ENCODE peak calls at places on chromosomes 1 and 21, in ten cellular contexts. One of them, this sample, is unnamed.

GRCh38 chr21:31370281-31370892 is 26.3 kb upstream of the TIAM1 start:
- DNase-seq in endothelial cell of umbilical vein: no peak
- DNase-seq in CD8-positive, alpha-beta T cell: no peak
- DNase-seq in stomach: no peak
- DNase-seq in AG10803: no peak
- DNase-seq in ELR: no peak
- DNase-seq in T47D: no peak
- DNase-seq in HuH-7: no peak
- DNase-seq in ELF-1: no peak
- DNase-seq in iPS-NIHi11: no peak
- DNase-seq in this sample: no peak

GRCh38 chr1:245585252-245585959 is 430.6 kb downstream of the KIF26B start:
- DNase-seq in endothelial cell of umbilical vein: no peak
- DNase-seq in CD8-positive, alpha-beta T cell: no peak
- DNase-seq in stomach: no peak
- DNase-seq in AG10803: peak; percentile 74
- DNase-seq in ELR: peak; percentile 60
- DNase-seq in T47D: no peak
- DNase-seq in HuH-7: peak; percentile 37
- DNase-seq in ELF-1: no peak
- DNase-seq in iPS-NIHi11: no peak
- DNase-seq in this sample: no peak

GRCh38 chr1:154328318-154329151 is 3.2 kb downstream of the ATP8B2 start:
- DNase-seq in endothelial cell of umbilical vein: peak; percentile 83
- DNase-seq in CD8-positive, alpha-beta T cell: peak; percentile 81
- DNase-seq in stomach: peak; percentile 84
- DNase-seq in AG10803: peak; percentile 69
- DNase-seq in ELR: peak; percentile 79
- DNase-seq in T47D: peak; percentile 96
- DNase-seq in HuH-7: no peak
- DNase-seq in ELF-1: peak; percentile 62
- DNase-seq in iPS-NIHi11: peak; percentile 84
- DNase-seq in this sample: peak; percentile 44

GRCh38 chr1:185480545-185480944 is 163.5 kb upstream of the IVNS1ABP start:
- DNase-seq in endothelial cell of umbilical vein: no peak
- DNase-seq in CD8-positive, alpha-beta T cell: no peak
- DNase-seq in stomach: no peak
- DNase-seq in AG10803: peak; percentile 65
- DNase-seq in ELR: no peak
- DNase-seq in T47D: no peak
- DNase-seq in HuH-7: no peak
- DNase-seq in ELF-1: no peak
- DNase-seq in iPS-NIHi11: no peak
- DNase-seq in this sample: no peak

GRCh38 chr1:229247871-229248270 is 23.0 kb upstream of the RAB4A start:
- DNase-seq in endothelial cell of umbilical vein: no peak
- DNase-seq in CD8-positive, alpha-beta T cell: no peak
- DNase-seq in stomach: no peak
- DNase-seq in AG10803: no peak
- DNase-seq in ELR: no peak
- DNase-seq in T47D: no peak
- DNase-seq in HuH-7: no peak
- DNase-seq in ELF-1: no peak
- DNase-seq in iPS-NIHi11: no peak
- DNase-seq in this sample: no peak

GRCh38 chr1:156487862-156488261 is 12.7 kb downstream of the MEF2D start:
- DNase-seq in endothelial cell of umbilical vein: no peak
- DNase-seq in CD8-positive, alpha-beta T cell: no peak
- DNase-seq in stomach: no peak
- DNase-seq in AG10803: no peak
- DNase-seq in ELR: peak; percentile 28
- DNase-seq in T47D: no peak
- DNase-seq in HuH-7: no peak
- DNase-seq in ELF-1: no peak
- DNase-seq in iPS-NIHi11: no peak
- DNase-seq in this sample: no peak

GRCh38 chr1:36448530-36449051 is 1.7 kb downstream of the OSCP1 start:
- DNase-seq in endothelial cell of umbilical vein: no peak
- DNase-seq in CD8-positive, alpha-beta T cell: no peak
- DNase-seq in stomach: no peak
- DNase-seq in AG10803: no peak
- DNase-seq in ELR: no peak
- DNase-seq in T47D: no peak
- DNase-seq in HuH-7: no peak
- DNase-seq in ELF-1: no peak
- DNase-seq in iPS-NIHi11: no peak
- DNase-seq in this sample: no peak

GRCh38 chr1:84835169-84835568 is 57.8 kb downstream of the LPAR3 start:
- DNase-seq in endothelial cell of umbilical vein: no peak
- DNase-seq in CD8-positive, alpha-beta T cell: no peak
- DNase-seq in stomach: no peak
- DNase-seq in AG10803: no peak
- DNase-seq in ELR: no peak
- DNase-seq in T47D: peak; percentile 7
- DNase-seq in HuH-7: no peak
- DNase-seq in ELF-1: no peak
- DNase-seq in iPS-NIHi11: no peak
- DNase-seq in this sample: no peak

GRCh38 chr1:29579821-29580425 is 343.6 kb downstream of the PTPRU start:
- DNase-seq in endothelial cell of umbilical vein: no peak
- DNase-seq in CD8-positive, alpha-beta T cell: no peak
- DNase-seq in stomach: no peak
- DNase-seq in AG10803: peak; percentile 81
- DNase-seq in ELR: peak; percentile 78
- DNase-seq in T47D: no peak
- DNase-seq in HuH-7: no peak
- DNase-seq in ELF-1: no peak
- DNase-seq in iPS-NIHi11: no peak
- DNase-seq in this sample: no peak

GRCh38 chr1:198788561-198789064 is 149.8 kb downstream of the PTPRC start:
- DNase-seq in endothelial cell of umbilical vein: peak; percentile 66
- DNase-seq in CD8-positive, alpha-beta T cell: peak; percentile 5
- DNase-seq in stomach: no peak
- DNase-seq in AG10803: no peak
- DNase-seq in ELR: peak; percentile 39
- DNase-seq in T47D: no peak
- DNase-seq in HuH-7: peak; percentile 5
- DNase-seq in ELF-1: peak; percentile 27
- DNase-seq in iPS-NIHi11: peak; percentile 59
- DNase-seq in this sample: peak; percentile 1

GRCh38 chr1:76901158-76901767 is 34.0 kb downstream of the ST6GALNAC5 start:
- DNase-seq in endothelial cell of umbilical vein: peak; percentile 41
- DNase-seq in CD8-positive, alpha-beta T cell: peak; percentile 11
- DNase-seq in stomach: no peak
- DNase-seq in AG10803: peak; percentile 46
- DNase-seq in ELR: peak; percentile 76
- DNase-seq in T47D: peak; percentile 58
- DNase-seq in HuH-7: peak; percentile 32
- DNase-seq in ELF-1: peak; percentile 80
- DNase-seq in iPS-NIHi11: peak; percentile 73
- DNase-seq in this sample: peak; percentile 65

GRCh38 chr1:246722720-246723119 is 1.5 kb upstream of the SCCPDH start:
- DNase-seq in endothelial cell of umbilical vein: no peak
- DNase-seq in CD8-positive, alpha-beta T cell: no peak
- DNase-seq in stomach: no peak
- DNase-seq in AG10803: no peak
- DNase-seq in ELR: no peak
- DNase-seq in T47D: no peak
- DNase-seq in HuH-7: no peak
- DNase-seq in ELF-1: no peak
- DNase-seq in iPS-NIHi11: no peak
- DNase-seq in this sample: no peak